ENCODE peak calls at places on chromosomes 4 and X, in ten cellular contexts. P is SJCRH30; W is ELR; X is activated CD8-positive, alpha-beta memory T cell treated with anti-CD3 and anti-CD28 coated beads for 48 hours; S is ELF-1; H is left cardiac atrium; F is stimulated activated CD4-positive, alpha-beta T cell treated with anti-CD3 and anti-CD28 coated beads, Interleukin-12 subunit alpha, Interleukin-12 subunit beta, amount 100 ng/mL, for 48 hours; D is stimulated activated CD8-positive, alpha-beta memory T cell treated with anti-CD3 and anti-CD28 coated beads, Interleukin-4, amount 100 ng/mL, for 1 hour; J is uterus; K is aorta. N is an unnamed sample.

GRCh38 chr4:108166441-108167315 is 2.1 kb downstream of the LEF1 start:
- DNase-seq in X (peak; percentile 60), D (no peak), W (peak; percentile 45), H (no peak), S (peak; percentile 90), J (no peak), F (peak; percentile 56), P (peak; percentile 80), K (no peak), N (no peak)

GRCh38 chrX:148609766-148610698 is 109.6 kb downstream of the AFF2 start:
- DNase-seq in W (no peak), K (no peak), X (no peak), D (no peak), H (no peak), J (no peak), S (peak; percentile 74), P (no peak), F (no peak), N (no peak)

GRCh38 chrX:153410888-153411254 is 401 bp upstream of the ZFP92 start:
- DNase-seq in W (no peak), P (no peak), X (no peak), J (no peak), S (no peak), H (no peak), F (no peak), K (no peak), D (no peak), N (no peak)

GRCh38 chrX:39816871-39817731 is 280.7 kb downstream of the BCOR start:
- DNase-seq in S (peak; percentile 92), H (no peak), K (no peak), J (no peak), P (no peak), X (no peak), F (no peak), D (no peak), W (peak; percentile 23), N (no peak)

GRCh38 chrX:38214551-38214950 is 6.1 kb downstream of the SRPX start:
- DNase-seq in D (no peak), F (no peak), K (no peak), J (no peak), W (peak; percentile 75), S (no peak), H (no peak), P (no peak), X (no peak), N (no peak)

GRCh38 chrX:133414399-133415275 is 652 bp downstream of the GPC4 start:
- DNase-seq in S (peak; percentile 53), W (no peak), X (no peak), D (no peak), K (peak; percentile 79), H (peak; percentile 21), F (no peak), P (peak; percentile 21), J (peak; percentile 38), N (peak; percentile 0)

GRCh38 chr4:108168672-108169562 is at the start of gene LEF1:
- DNase-seq in S (peak; percentile 87), X (peak; percentile 45), W (peak; percentile 57), P (peak; percentile 78), F (peak; percentile 63), J (no peak), D (no peak), H (peak; percentile 31), K (peak; percentile 75), N (no peak)

GRCh38 chrX:129980043-129980442 is 2.4 kb upstream of the BCORL1 start:
- DNase-seq in F (no peak), H (peak; percentile 37), P (peak; percentile 15), X (no peak), W (peak; percentile 15), D (no peak), S (no peak), K (no peak), J (peak; percentile 52), N (no peak)

GRCh38 chr4:25993564-25994185 is 79.7 kb downstream of the SMIM20 start:
- DNase-seq in D (no peak), K (no peak), J (no peak), S (peak; percentile 99), P (peak; percentile 85), H (no peak), W (peak; percentile 33), X (no peak), F (peak; percentile 18), N (no peak)

GRCh38 chr4:137905930-137906329 is 336.2 kb downstream of the SLC7A11 start:
- DNase-seq in X (no peak), P (no peak), J (no peak), H (no peak), S (no peak), D (no peak), F (no peak), K (no peak), W (no peak), N (no peak)

GRCh38 chr4:18961879-18962278 is 940.3 kb upstream of the LCORL start:
- DNase-seq in S (no peak), J (no peak), P (no peak), D (no peak), H (no peak), W (no peak), X (no peak), K (no peak), F (no peak), N (no peak)

GRCh38 chrX:40245411-40246140 is 147.8 kb upstream of the BCOR start:
- DNase-seq in D (no peak), H (no peak), J (peak; percentile 42), S (no peak), K (no peak), F (no peak), P (peak; percentile 27), X (no peak), W (peak; percentile 13), N (no peak)

GRCh38 chr4:118760493-118760892 is 75.3 kb downstream of the METTL14 start:
- DNase-seq in S (no peak), K (no peak), P (no peak), H (no peak), D (no peak), J (no peak), X (no peak), F (no peak), W (no peak), N (no peak)

GRCh38 chr4:93897559-93897958 is 69.0 kb downstream of the ATOH1 start:
- DNase-seq in J (no peak), K (no peak), W (peak; percentile 7), H (no peak), F (no peak), D (no peak), X (no peak), P (no peak), S (no peak), N (no peak)

GRCh38 chr4:108626056-108626455 is 5.7 kb downstream of the RPL34 start:
- DNase-seq in K (no peak), X (no peak), F (no peak), J (no peak), W (no peak), D (no peak), H (no peak), S (no peak), P (no peak), N (no peak)

GRCh38 chrX:103155201-103155600 is 59.7 kb upstream of the BEX4 start:
- DNase-seq in X (no peak), S (no peak), H (no peak), K (no peak), D (no peak), J (no peak), P (no peak), F (no peak), W (peak; percentile 23), N (no peak)

GRCh38 chr4:101103381-101104142 is 243.8 kb downstream of the PPP3CA start:
- DNase-seq in W (no peak), J (no peak), D (no peak), S (peak; percentile 1), K (no peak), P (peak; percentile 19), H (no peak), F (no peak), X (no peak), N (no peak)

GRCh38 chr4:73721419-73721818 is 18.9 kb upstream of the CXCL8 start:
- DNase-seq in J (no peak), F (no peak), K (no peak), X (no peak), P (no peak), S (no peak), D (no peak), H (no peak), W (peak; percentile 89), N (no peak)

GRCh38 chr4:120809518-120809917 is 113.0 kb downstream of the PRDM5 start:
- DNase-seq in J (no peak), S (no peak), W (no peak), P (no peak), F (no peak), X (no peak), H (no peak), K (no peak), D (no peak), N (no peak)

GRCh38 chr4:185508162-185508561 is 27.1 kb downstream of the PDLIM3 start:
- DNase-seq in H (no peak), F (no peak), K (no peak), S (no peak), W (no peak), P (no peak), X (no peak), J (no peak), D (no peak), N (no peak)

GRCh38 chr4:23889814-23890269 is at the start of gene PPARGC1A:
- DNase-seq in P (no peak), F (no peak), W (peak; percentile 32), J (peak; percentile 37), K (peak; percentile 69), H (peak; percentile 70), D (no peak), X (no peak), S (peak; percentile 77), N (peak; percentile 28)

GRCh38 chr4:188691811-188692210 is 552.6 kb downstream of the TRIML1 start:
- DNase-seq in W (peak; percentile 46), K (no peak), X (no peak), S (no peak), P (no peak), H (no peak), D (no peak), F (no peak), J (no peak), N (no peak)

GRCh38 chr4:6460876-6461275 is 11.5 kb downstream of the PPP2R2C start:
- DNase-seq in D (no peak), S (no peak), J (no peak), P (no peak), X (no peak), W (no peak), H (no peak), K (no peak), F (no peak), N (no peak)

GRCh38 chr4:38442073-38442788 is 221.8 kb upstream of the KLF3 start:
- DNase-seq in J (no peak), W (no peak), P (no peak), H (no peak), S (no peak), K (no peak), X (no peak), F (no peak), D (no peak), N (no peak)

GRCh38 chr4:54165438-54165837 is 63.7 kb upstream of the PDGFRA start:
- DNase-seq in K (no peak), S (no peak), P (peak; percentile 31), F (no peak), X (no peak), H (no peak), D (no peak), W (peak; percentile 89), J (no peak), N (no peak)

GRCh38 chr4:39524420-39524957 is 2.8 kb downstream of the UGDH start:
- DNase-seq in S (no peak), F (no peak), H (no peak), D (no peak), P (no peak), J (no peak), W (no peak), K (peak; percentile 31), X (no peak), N (no peak)

GRCh38 chr4:46249106-46249505 is 125.3 kb upstream of the GABRG1 start:
- DNase-seq in X (no peak), K (no peak), F (no peak), S (no peak), P (no peak), H (no peak), W (no peak), D (no peak), J (no peak), N (no peak)

GRCh38 chrX:150544222-150544787 is 24.1 kb upstream of the MTM1 start:
- DNase-seq in F (no peak), S (peak; percentile 80), P (no peak), W (no peak), K (no peak), X (no peak), H (no peak), D (no peak), J (no peak), N (no peak)

N was measured in substantia nigra.